ENCODE peak calls at places on chromosomes 4 and X, in six cellular contexts. S, O, G, R, M and Z are unnamed samples.
A peak's percentile ranks its signal among the peaks of the same experiment; 100 is the strongest.

GRCh38 chr4:78552398-78553396 is 1.1 kb downstream of the ANXA3 start:
- DNase-seq in S (no peak), O (no peak), G (no peak), R (no peak), M (no peak), Z (no peak)

GRCh38 chr4:1051472-1051871 is 40.0 kb downstream of the FGFRL1 start:
- DNase-seq in S (no peak), O (no peak), G (peak; percentile 15), R (no peak), M (no peak), Z (no peak)

GRCh38 chr4:53459548-53459947 is 82.1 kb downstream of the FIP1L1 start:
- DNase-seq in S (peak; percentile 48), O (peak; percentile 60), G (no peak), R (no peak), M (no peak), Z (no peak)

GRCh38 chr4:8725071-8725841 is 132.7 kb downstream of the CPZ start:
- DNase-seq in S (no peak), O (no peak), G (peak; percentile 56), R (no peak), M (peak; percentile 71), Z (peak; percentile 83)

GRCh38 chr4:140237616-140238352 is 83.8 kb upstream of the MAML3 start:
- DNase-seq in S (peak; percentile 68), O (peak; percentile 93), G (no peak), R (no peak), M (peak; percentile 87), Z (no peak)

GRCh38 chrX:105695451-105695850 is 126.9 kb upstream of the NRK start:
- DNase-seq in S (no peak), O (peak; percentile 20), G (no peak), R (no peak), M (no peak), Z (no peak)

GRCh38 chr4:51831133-51831532 is 11.8 kb upstream of the DCUN1D4 start:
- DNase-seq in S (peak; percentile 65), O (peak; percentile 51), G (peak; percentile 78), R (peak; percentile 45), M (peak; percentile 56), Z (no peak)

GRCh38 chr4:103306870-103307345 is 108.8 kb upstream of the CENPE start:
- DNase-seq in S (no peak), O (no peak), G (no peak), R (no peak), M (peak; percentile 58), Z (no peak)

GRCh38 chr4:149493492-149493891 is 322.2 kb downstream of the IQCM start:
- DNase-seq in S (no peak), O (no peak), G (no peak), R (no peak), M (no peak), Z (no peak)

DNA sequence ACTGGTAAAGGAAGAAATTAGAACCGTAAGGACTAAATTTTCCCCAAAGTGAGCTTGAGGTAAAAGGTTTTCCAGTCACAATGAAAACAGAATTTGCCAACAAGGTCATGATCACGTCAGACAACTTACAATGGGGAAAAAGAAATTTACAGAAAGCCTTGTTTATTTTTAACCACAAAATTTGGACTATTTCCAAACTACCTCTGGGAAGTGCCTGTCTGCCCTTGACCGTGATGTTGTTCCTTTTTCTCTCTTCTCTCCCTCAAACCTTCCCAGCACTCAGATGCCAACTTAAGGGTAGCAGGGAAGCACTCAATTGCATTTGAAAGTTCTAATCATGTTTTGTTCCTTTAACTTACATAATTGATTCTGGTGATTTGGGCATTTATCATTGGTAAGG is 32.5 kb downstream of the MEPE start:
- DNase-seq in S (no peak), O (no peak), G (no peak), R (no peak), M (no peak), Z (no peak)
- TF ChIP-seq CTCF in S (no peak), O (no peak), G (no peak), R (no peak), M (no peak), Z (no peak)

DNA sequence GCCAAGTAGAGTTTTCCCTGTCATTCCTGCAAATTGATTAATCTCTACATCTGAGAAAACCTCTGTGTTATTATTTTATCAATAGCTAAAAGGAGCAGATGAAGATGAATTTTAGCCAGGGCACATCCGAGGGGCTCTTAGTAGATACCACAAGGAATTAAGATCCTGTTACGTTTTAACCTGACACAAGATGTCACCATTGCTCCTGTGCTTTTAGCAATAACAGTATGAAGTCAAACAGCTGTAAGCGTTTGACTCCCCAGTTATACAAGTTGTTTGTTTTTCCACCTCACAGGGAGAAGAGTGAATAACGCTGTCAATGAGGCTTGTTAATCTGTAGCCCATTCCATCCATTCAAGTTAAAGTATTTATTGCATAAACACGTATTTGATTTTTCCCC is 76.0 kb upstream of the AP1S2 start:
- DNase-seq in S (no peak), O (peak; percentile 66), G (no peak), R (no peak), M (no peak), Z (no peak)
- TF ChIP-seq CTCF in S (peak; percentile 39), O (peak; percentile 42), G (no peak), R (no peak), M (no peak), Z (peak; percentile 81)

DNA sequence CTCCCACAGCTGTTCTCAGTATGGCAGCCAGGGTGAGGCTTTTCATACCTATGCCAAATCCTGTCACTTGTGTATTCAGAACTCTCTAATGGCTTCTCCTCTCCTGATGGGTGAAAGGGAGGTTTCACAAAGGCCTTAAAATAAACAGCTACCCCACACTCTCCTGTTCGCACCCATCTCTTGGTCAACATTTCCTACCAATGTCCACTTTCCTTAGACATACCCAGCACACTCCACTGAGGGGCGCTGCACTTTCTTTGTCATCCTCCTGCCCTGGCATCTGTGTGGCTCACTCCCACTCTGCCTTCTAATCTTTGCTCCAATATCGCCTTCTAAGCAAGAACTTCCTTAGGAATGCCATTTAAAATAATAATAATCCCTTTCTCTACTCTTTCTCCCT is 313.3 kb downstream of the PPP3CA start:
- DNase-seq in S (no peak), O (no peak), G (no peak), R (no peak), M (no peak), Z (no peak)
- TF ChIP-seq CTCF in S (peak; percentile 20), O (no peak), G (no peak), R (no peak), M (no peak), Z (no peak)

DNA sequence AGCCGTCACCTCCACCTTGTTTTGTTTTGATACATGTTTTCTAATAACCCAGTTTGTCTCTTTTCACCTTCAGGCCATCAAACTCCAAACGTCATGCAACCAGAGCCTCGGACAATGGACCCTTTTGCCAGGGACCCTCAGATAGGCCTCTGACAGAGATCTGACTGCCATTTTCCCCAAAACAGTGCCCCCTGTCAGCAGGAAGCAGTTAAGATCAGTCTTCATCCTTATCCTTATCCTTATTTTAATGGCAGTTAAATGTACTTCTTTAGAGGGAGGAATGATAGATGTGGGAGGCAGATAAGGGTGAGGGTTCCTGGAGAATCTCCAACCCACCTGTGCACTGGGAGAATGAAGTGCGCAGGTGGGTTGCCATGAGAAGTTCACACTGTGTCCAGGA is 135.7 kb downstream of the ANAPC10 start:
- DNase-seq in S (no peak), O (no peak), G (no peak), R (no peak), M (no peak), Z (no peak)
- TF ChIP-seq CTCF in S (no peak), O (no peak), G (no peak), R (no peak), M (no peak), Z (no peak)

DNA sequence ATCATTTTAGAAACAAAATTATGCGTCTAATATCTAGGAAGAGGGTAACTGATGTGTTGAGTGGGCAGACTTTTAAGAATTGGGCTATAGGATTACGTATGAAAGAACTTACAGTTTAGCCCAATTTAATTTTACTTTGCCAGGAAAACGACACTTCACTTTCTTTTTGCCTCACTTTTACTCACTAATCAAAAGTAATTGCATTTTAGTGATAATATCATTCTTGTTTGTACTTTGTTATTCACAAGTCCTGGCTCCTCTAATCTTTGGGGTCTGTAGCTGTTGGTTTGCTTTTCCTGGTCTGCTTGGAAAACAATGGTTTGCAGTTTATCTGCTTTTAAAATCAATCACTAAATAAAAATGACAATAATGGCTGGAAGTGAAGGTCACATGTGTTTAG is 2.9 kb upstream of the ARX start:
- DNase-seq in S (no peak), O (no peak), G (no peak), R (no peak), M (no peak), Z (no peak)
- TF ChIP-seq CTCF in S (no peak), O (no peak), G (no peak), R (no peak), M (no peak), Z (no peak)

GRCh38 chr4:13616597-13616996 is 10.9 kb downstream of the BOD1L1 start:
- DNase-seq in S (no peak), O (no peak), G (no peak), R (no peak), M (no peak), Z (no peak)

GRCh38 chr4:13615162-13615561 is 12.4 kb downstream of the BOD1L1 start:
- DNase-seq in S (no peak), O (no peak), G (no peak), R (no peak), M (no peak), Z (no peak)

GRCh38 chr4:13612569-13612968 is 15.0 kb downstream of the BOD1L1 start:
- DNase-seq in S (no peak), O (no peak), G (no peak), R (no peak), M (no peak), Z (no peak)

DNA sequence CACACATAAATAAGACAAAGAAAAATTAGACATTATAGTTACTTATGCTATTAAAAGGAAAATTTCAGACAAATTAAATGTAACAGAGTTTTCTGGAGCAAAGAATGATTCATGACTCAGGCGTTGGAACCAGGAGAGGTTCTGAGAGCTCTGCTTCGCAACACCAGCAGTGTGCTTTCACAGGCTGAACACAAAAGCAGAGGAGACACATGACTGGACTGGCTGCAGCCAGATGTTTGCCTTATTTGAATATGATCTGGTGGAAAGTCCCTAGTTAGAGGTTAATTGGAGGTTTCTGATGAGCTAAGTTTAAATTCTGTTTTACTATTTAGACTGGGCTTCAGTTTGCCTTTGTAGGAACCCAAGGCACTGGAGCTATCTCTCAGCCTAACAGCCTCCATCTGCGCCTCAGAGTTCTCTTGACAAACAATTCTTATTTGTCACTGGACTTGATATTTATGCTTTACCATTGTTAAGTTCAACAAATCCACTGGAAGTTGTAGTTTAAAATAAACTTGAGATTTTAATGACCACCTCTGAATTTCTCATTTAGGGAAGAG is 16.2 kb downstream of the BOD1L1 start:
- DNase-seq in S (peak; percentile 32), O (peak; percentile 85), G (no peak), R (no peak), M (no peak), Z (no peak)
- TF ChIP-seq CTCF in S (no peak), O (no peak), G (no peak), R (no peak), M (no peak), Z (no peak)

GRCh38 chr4:37802068-37802666 is 24.3 kb upstream of the PGM2 start:
- DNase-seq in S (peak; percentile 48), O (peak; percentile 60), G (no peak), R (no peak), M (no peak), Z (no peak)
- TF ChIP-seq CTCF in S (peak; percentile 86), O (peak; percentile 73), G (no peak), R (peak; percentile 48), M (peak; percentile 36), Z (peak; percentile 87)

GRCh38 chr4:70591955-70592582 is at the start of gene AMBN:
- DNase-seq in S (no peak), O (no peak), G (no peak), R (no peak), M (no peak), Z (no peak)
- TF ChIP-seq CTCF in S (no peak), O (no peak), G (no peak), R (no peak), M (no peak), Z (no peak)

GRCh38 chrX:138026211-138026610 is 460.3 kb downstream of the ZIC3 start:
- DNase-seq in S (no peak), O (no peak), G (no peak), R (no peak), M (no peak), Z (no peak)
- TF ChIP-seq CTCF in S (peak; percentile 37), O (peak; percentile 27), G (peak; percentile 38), R (peak; percentile 59), M (no peak), Z (peak; percentile 51)